ENCODE peak calls at places on chromosomes 3 and 15, in four cellular contexts. V is activated T-helper 1 cell treated with Interleukin-2 at 50 U/mL for 16 hours, B is hepatocyte, O is T-helper 1 cell. N is an unnamed sample.

GRCh38 chr15:92631721-92632120 is 23.9 kb downstream of the FAM174B start:
- DNase-seq in O (no peak), B (no peak), V (no peak), N (no peak)

GRCh38 chr3:120147072-120147871 is 53.0 kb upstream of the GSK3B start:
- DNase-seq in O (no peak), V (peak), B (peak), N (peak)

GRCh38 chr3:30553641-30554316 is 52.6 kb upstream of the TGFBR2 start:
- DNase-seq in O (no peak), V (no peak), B (no peak), N (no peak)

GRCh38 chr3:138186216-138186615 is 885 bp upstream of the ARMC8 start:
- DNase-seq in V (no peak), B (peak), O (no peak), N (no peak)

GRCh38 chr15:57651445-57651844 is 55.1 kb upstream of the POLR2M start:
- DNase-seq in B (no peak), V (no peak), O (no peak), N (no peak)

GRCh38 chr3:100706365-100706764 is 2.9 kb upstream of the TFG start:
- DNase-seq in V (no peak), B (no peak), O (no peak), N (no peak)

GRCh38 chr15:78003539-78004008 is 73.9 kb downstream of the TBC1D2B start:
- DNase-seq in V (no peak), B (no peak), O (no peak), N (no peak)

GRCh38 chr3:23654571-23654970 is 151.2 kb upstream of the UBE2E1 start:
- DNase-seq in B (no peak), O (no peak), V (no peak), N (no peak)

GRCh38 chr3:126539558-126540250 is 15.7 kb downstream of the CHST13 start:
- DNase-seq in B (no peak), V (no peak), O (no peak), N (no peak)

GRCh38 chr3:88713233-88713691 is 394.2 kb upstream of the EPHA3 start:
- DNase-seq in V (no peak), B (no peak), O (no peak), N (no peak)

GRCh38 chr15:74833376-74834107 is 7.1 kb downstream of the CPLX3 start:
- DNase-seq in B (no peak), O (no peak), V (no peak), N (no peak)

GRCh38 chr3:101530213-101531047 is 17.4 kb upstream of the SENP7 start:
- DNase-seq in O (no peak), B (peak), V (no peak), N (no peak)

GRCh38 chr3:66997560-66998074 is 490 bp upstream of the KBTBD8 start:
- DNase-seq in B (no peak), O (no peak), V (no peak), N (no peak)

GRCh38 chr3:141279074-141279945 is 47.7 kb downstream of the PXYLP1 start:
- DNase-seq in B (no peak), V (no peak), O (no peak), N (no peak)

GRCh38 chr3:66236281-66236680 is 15.5 kb downstream of the SLC25A26 start:
- DNase-seq in O (no peak), V (no peak), B (peak), N (no peak)

GRCh38 chr15:66565731-66566130 is at the start of gene LCTL:
- DNase-seq in V (no peak), O (no peak), B (no peak), N (no peak)

GRCh38 chr3:124386006-124386405 is 344.2 kb upstream of the UMPS start:
- DNase-seq in V (no peak), B (no peak), O (no peak), N (no peak)

GRCh38 chr3:66365023-66365581 is 135.7 kb downstream of the LRIG1 start:
- DNase-seq in V (no peak), B (no peak), O (no peak), N (no peak)

GRCh38 chr3:112303811-112304325 is 9.9 kb upstream of the SLC9C1 start:
- DNase-seq in O (no peak), B (peak), V (no peak), N (no peak)

GRCh38 chr15:99953886-99954285 is 220.6 kb upstream of the LYSMD4 start:
- DNase-seq in B (no peak), V (no peak), O (no peak), N (no peak)

GRCh38 chr3:192879346-192880031 is 38.2 kb downstream of the MB21D2 start:
- DNase-seq in O (no peak), B (peak), V (no peak), N (no peak)

GRCh38 chr3:25139267-25139666 is 288.8 kb upstream of the RARB start:
- DNase-seq in B (no peak), O (no peak), V (no peak), N (no peak)

GRCh38 chr15:100114526-100114925 is 227.2 kb downstream of the ADAMTS17 start:
- DNase-seq in V (no peak), B (no peak), O (no peak), N (no peak)

GRCh38 chr3:183537295-183537730 is 18.2 kb downstream of the KLHL6 start:
- DNase-seq in V (no peak), O (no peak), B (no peak), N (no peak)

GRCh38 chr15:87746333-87746732 is 510.2 kb downstream of the NTRK3 start:
- DNase-seq in V (no peak), O (no peak), B (peak), N (no peak)

GRCh38 chr3:153232737-153233330 is 70.8 kb downstream of the RAP2B start:
- DNase-seq in O (no peak), V (no peak), B (no peak), N (no peak)

GRCh38 chr3:121681792-121682191 is 21.1 kb upstream of the HCLS1 start:
- DNase-seq in V (no peak), O (no peak), B (no peak), N (no peak)

GRCh38 chr3:196141866-196142673 is 60.2 kb upstream of the TFRC start:
- DNase-seq in O (no peak), B (no peak), V (no peak), N (no peak)

GRCh38 chr15:37028609-37029287 is 71.6 kb downstream of the MEIS2 start:
- DNase-seq in V (no peak), O (no peak), B (no peak), N (no peak)

N was measured in T-helper 17 cell.